ENCODE peak calls at places on chromosomes 3 and 15, in six cellular contexts. One of them, this sample, is unnamed.

GRCh38 chr15:85707519-85708338 is 87.0 kb downstream of the KLHL25 start:
- DNase-seq in breast epithelium: no peak
- DNase-seq in heart left ventricle: no peak
- DNase-seq in sigmoid colon: no peak
- DNase-seq in GM12891: no peak
- DNase-seq in IMR-90: peak
- DNase-seq in this sample: no peak

GRCh38 chr3:196117809-196118208 is 35.9 kb upstream of the TFRC start:
- DNase-seq in breast epithelium: no peak
- DNase-seq in heart left ventricle: peak
- DNase-seq in sigmoid colon: no peak
- DNase-seq in GM12891: no peak
- DNase-seq in IMR-90: no peak
- DNase-seq in this sample: no peak

GRCh38 chr3:14512944-14513332 is 27.2 kb downstream of the GRIP2 start:
- DNase-seq in breast epithelium: no peak
- DNase-seq in heart left ventricle: no peak
- DNase-seq in sigmoid colon: no peak
- DNase-seq in GM12891: no peak
- DNase-seq in IMR-90: no peak
- DNase-seq in this sample: no peak

GRCh38 chr3:28606283-28606682 is 257.7 kb upstream of the AZI2 start:
- DNase-seq in breast epithelium: no peak
- DNase-seq in heart left ventricle: no peak
- DNase-seq in sigmoid colon: no peak
- DNase-seq in GM12891: no peak
- DNase-seq in IMR-90: no peak
- DNase-seq in this sample: no peak

GRCh38 chr15:74540135-74540760 is 772 bp upstream of the ARID3B start:
- DNase-seq in breast epithelium: no peak
- DNase-seq in heart left ventricle: no peak
- DNase-seq in sigmoid colon: no peak
- DNase-seq in GM12891: no peak
- DNase-seq in IMR-90: peak
- DNase-seq in this sample: no peak

GRCh38 chr3:127019449-127019848 is 36.5 kb downstream of the PLXNA1 start:
- DNase-seq in breast epithelium: peak
- DNase-seq in heart left ventricle: no peak
- DNase-seq in sigmoid colon: no peak
- DNase-seq in GM12891: no peak
- DNase-seq in IMR-90: peak
- DNase-seq in this sample: peak

GRCh38 chr3:117722856-117723255 is 1013.3 kb downstream of the TUSC7 start:
- DNase-seq in breast epithelium: no peak
- DNase-seq in heart left ventricle: no peak
- DNase-seq in sigmoid colon: no peak
- DNase-seq in GM12891: no peak
- DNase-seq in IMR-90: no peak
- DNase-seq in this sample: no peak

GRCh38 chr3:2976212-2976611 is 134.0 kb downstream of the IL5RA start:
- DNase-seq in breast epithelium: no peak
- DNase-seq in heart left ventricle: no peak
- DNase-seq in sigmoid colon: no peak
- DNase-seq in GM12891: no peak
- DNase-seq in IMR-90: no peak
- DNase-seq in this sample: no peak

GRCh38 chr3:134857776-134858515 is 62.9 kb downstream of the EPHB1 start:
- DNase-seq in breast epithelium: no peak
- DNase-seq in heart left ventricle: no peak
- DNase-seq in sigmoid colon: no peak
- DNase-seq in GM12891: no peak
- DNase-seq in IMR-90: no peak
- DNase-seq in this sample: no peak

GRCh38 chr3:28743843-28744242 is 395.2 kb upstream of the AZI2 start:
- DNase-seq in breast epithelium: peak
- DNase-seq in heart left ventricle: no peak
- DNase-seq in sigmoid colon: no peak
- DNase-seq in GM12891: no peak
- DNase-seq in IMR-90: no peak
- DNase-seq in this sample: no peak

GRCh38 chr15:89071471-89071870 is 16.8 kb upstream of the ABHD2 start:
- DNase-seq in breast epithelium: no peak
- DNase-seq in heart left ventricle: no peak
- DNase-seq in sigmoid colon: no peak
- DNase-seq in GM12891: no peak
- DNase-seq in IMR-90: no peak
- DNase-seq in this sample: no peak

GRCh38 chr3:36476274-36476942 is 96.1 kb downstream of the STAC start:
- DNase-seq in breast epithelium: no peak
- DNase-seq in heart left ventricle: no peak
- DNase-seq in sigmoid colon: no peak
- DNase-seq in GM12891: no peak
- DNase-seq in IMR-90: no peak
- DNase-seq in this sample: no peak

GRCh38 chr3:32662638-32663037 is 22.4 kb upstream of the CNOT10 start:
- DNase-seq in breast epithelium: no peak
- DNase-seq in heart left ventricle: no peak
- DNase-seq in sigmoid colon: no peak
- DNase-seq in GM12891: no peak
- DNase-seq in IMR-90: no peak
- DNase-seq in this sample: no peak

GRCh38 chr15:79408041-79408440 is 24.1 kb upstream of the MINAR1 start:
- DNase-seq in breast epithelium: no peak
- DNase-seq in heart left ventricle: no peak
- DNase-seq in sigmoid colon: no peak
- DNase-seq in GM12891: no peak
- DNase-seq in IMR-90: no peak
- DNase-seq in this sample: no peak

GRCh38 chr3:27533718-27534578 is 49.8 kb upstream of the SLC4A7 start:
- DNase-seq in breast epithelium: peak
- DNase-seq in heart left ventricle: peak
- DNase-seq in sigmoid colon: peak
- DNase-seq in GM12891: no peak
- DNase-seq in IMR-90: peak
- DNase-seq in this sample: peak

GRCh38 chr15:35136552-35136951 is 51.5 kb upstream of the NANOGP8 start:
- DNase-seq in breast epithelium: no peak
- DNase-seq in heart left ventricle: no peak
- DNase-seq in sigmoid colon: no peak
- DNase-seq in GM12891: peak
- DNase-seq in IMR-90: no peak
- DNase-seq in this sample: no peak

GRCh38 chr15:34889486-34889885 is 80.1 kb downstream of the AQR start:
- DNase-seq in breast epithelium: no peak
- DNase-seq in heart left ventricle: no peak
- DNase-seq in sigmoid colon: no peak
- DNase-seq in GM12891: no peak
- DNase-seq in IMR-90: peak
- DNase-seq in this sample: no peak

GRCh38 chr3:96831175-96831574 is 16.8 kb downstream of the EPHA6 start:
- DNase-seq in breast epithelium: no peak
- DNase-seq in heart left ventricle: no peak
- DNase-seq in sigmoid colon: peak
- DNase-seq in GM12891: no peak
- DNase-seq in IMR-90: no peak
- DNase-seq in this sample: no peak

GRCh38 chr3:32146669-32147315 is 40.4 kb downstream of the GPD1L start:
- DNase-seq in breast epithelium: no peak
- DNase-seq in heart left ventricle: no peak
- DNase-seq in sigmoid colon: no peak
- DNase-seq in GM12891: no peak
- DNase-seq in IMR-90: no peak
- DNase-seq in this sample: no peak

GRCh38 chr15:92452143-92452542 is 58.5 kb downstream of the ST8SIA2 start:
- DNase-seq in breast epithelium: no peak
- DNase-seq in heart left ventricle: no peak
- DNase-seq in sigmoid colon: no peak
- DNase-seq in GM12891: no peak
- DNase-seq in IMR-90: no peak
- DNase-seq in this sample: no peak

GRCh38 chr15:39756806-39757522 is 25.7 kb downstream of the FSIP1 start:
- DNase-seq in breast epithelium: no peak
- DNase-seq in heart left ventricle: no peak
- DNase-seq in sigmoid colon: no peak
- DNase-seq in GM12891: no peak
- DNase-seq in IMR-90: peak
- DNase-seq in this sample: no peak

GRCh38 chr15:59367022-59367451 is 5.6 kb downstream of the MYO1E start:
- DNase-seq in breast epithelium: no peak
- DNase-seq in heart left ventricle: no peak
- DNase-seq in sigmoid colon: no peak
- DNase-seq in GM12891: no peak
- DNase-seq in IMR-90: no peak
- DNase-seq in this sample: no peak

GRCh38 chr15:63985221-63986184 is 60.8 kb downstream of the DAPK2 start:
- DNase-seq in breast epithelium: no peak
- DNase-seq in heart left ventricle: peak
- DNase-seq in sigmoid colon: peak
- DNase-seq in GM12891: no peak
- DNase-seq in IMR-90: peak
- DNase-seq in this sample: no peak

GRCh38 chr3:53885239-53885638 is 3.3 kb upstream of the ACTR8 start:
- DNase-seq in breast epithelium: no peak
- DNase-seq in heart left ventricle: no peak
- DNase-seq in sigmoid colon: no peak
- DNase-seq in GM12891: no peak
- DNase-seq in IMR-90: peak
- DNase-seq in this sample: no peak

GRCh38 chr3:43921056-43921455 is 230.3 kb downstream of the ABHD5 start:
- DNase-seq in breast epithelium: no peak
- DNase-seq in heart left ventricle: no peak
- DNase-seq in sigmoid colon: no peak
- DNase-seq in GM12891: no peak
- DNase-seq in IMR-90: no peak
- DNase-seq in this sample: no peak

DNA sequence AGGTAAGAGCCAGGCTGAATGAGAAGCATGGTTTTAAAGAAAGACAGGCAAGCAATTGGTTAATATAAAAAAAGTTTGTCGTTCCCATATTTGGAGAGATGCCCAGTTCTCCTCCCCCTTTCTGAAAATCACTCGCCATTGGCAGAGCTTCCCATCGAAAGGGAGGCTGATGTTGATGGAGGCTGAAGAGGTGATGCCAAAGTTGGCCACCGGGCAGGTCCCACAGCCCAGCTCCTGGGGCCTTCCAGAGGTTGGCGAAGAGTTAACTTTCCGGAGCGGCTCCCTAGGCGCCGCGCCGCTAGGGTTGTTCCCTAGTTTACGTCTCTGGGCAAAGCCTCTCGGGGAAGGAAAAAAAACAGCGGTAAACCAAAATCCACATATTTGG is 792 bp downstream of the PCOLCE2 start:
- DNase-seq in breast epithelium: no peak
- DNase-seq in heart left ventricle: peak
- DNase-seq in sigmoid colon: no peak
- DNase-seq in GM12891: no peak
- DNase-seq in IMR-90: no peak
- DNase-seq in this sample: peak
- TF ChIP-seq POLR2A in breast epithelium: no peak
- TF ChIP-seq POLR2A in heart left ventricle: no peak
- TF ChIP-seq POLR2A in sigmoid colon: no peak
- TF ChIP-seq POLR2A in GM12891: no peak
- TF ChIP-seq POLR2A in IMR-90: no peak
- TF ChIP-seq POLR2A in this sample: no peak

GRCh38 chr3:180601688-180602666 is at the start of gene TTC14:
- DNase-seq in breast epithelium: peak
- DNase-seq in heart left ventricle: peak
- DNase-seq in sigmoid colon: peak
- DNase-seq in GM12891: peak
- DNase-seq in IMR-90: peak
- DNase-seq in this sample: peak
- TF ChIP-seq POLR2A in breast epithelium: no peak
- TF ChIP-seq POLR2A in heart left ventricle: no peak
- TF ChIP-seq POLR2A in sigmoid colon: peak
- TF ChIP-seq POLR2A in GM12891: peak
- TF ChIP-seq POLR2A in IMR-90: peak
- TF ChIP-seq POLR2A in this sample: peak

DNA sequence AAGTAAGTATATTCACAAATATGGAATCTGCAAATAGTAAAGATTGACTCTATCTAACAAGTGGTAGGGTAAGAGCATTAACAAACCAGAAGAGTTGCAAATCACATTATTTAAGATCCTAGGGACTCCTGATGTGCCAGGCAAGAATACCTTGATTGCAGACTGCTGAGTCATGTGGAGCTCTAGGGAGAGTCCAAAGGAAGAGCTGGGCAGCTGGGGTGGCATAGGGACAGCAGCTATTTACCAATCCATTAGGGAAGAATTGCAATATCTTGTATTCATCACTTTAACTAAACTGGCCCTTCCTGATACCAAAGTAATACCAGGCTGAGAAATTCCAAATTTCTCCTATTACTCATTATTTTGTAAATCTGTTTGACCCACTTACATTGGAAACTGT is 52.2 kb upstream of the ACP3 start:
- DNase-seq in breast epithelium: no peak
- DNase-seq in heart left ventricle: no peak
- DNase-seq in sigmoid colon: no peak
- DNase-seq in GM12891: no peak
- DNase-seq in IMR-90: no peak
- DNase-seq in this sample: no peak
- TF ChIP-seq POLR2A in breast epithelium: no peak
- TF ChIP-seq POLR2A in heart left ventricle: no peak
- TF ChIP-seq POLR2A in sigmoid colon: no peak
- TF ChIP-seq POLR2A in GM12891: no peak
- TF ChIP-seq POLR2A in IMR-90: no peak
- TF ChIP-seq POLR2A in this sample: no peak

GRCh38 chr15:25089577-25089976 is 134.8 kb downstream of the SNRPN start:
- DNase-seq in breast epithelium: no peak
- DNase-seq in heart left ventricle: no peak
- DNase-seq in sigmoid colon: no peak
- DNase-seq in GM12891: no peak
- DNase-seq in IMR-90: no peak
- DNase-seq in this sample: no peak

GRCh38 chr15:25091421-25092158 is 136.8 kb downstream of the SNRPN start:
- DNase-seq in breast epithelium: no peak
- DNase-seq in heart left ventricle: no peak
- DNase-seq in sigmoid colon: no peak
- DNase-seq in GM12891: no peak
- DNase-seq in IMR-90: no peak
- DNase-seq in this sample: no peak

GRCh38 chr15:25090073-25090733 is 135.4 kb downstream of the SNRPN start:
- DNase-seq in breast epithelium: no peak
- DNase-seq in heart left ventricle: no peak
- DNase-seq in sigmoid colon: no peak
- DNase-seq in GM12891: no peak
- DNase-seq in IMR-90: no peak
- DNase-seq in this sample: no peak

GRCh38 chr15:25088261-25088790 is 133.5 kb downstream of the SNRPN start:
- DNase-seq in breast epithelium: no peak
- DNase-seq in heart left ventricle: no peak
- DNase-seq in sigmoid colon: no peak
- DNase-seq in GM12891: no peak
- DNase-seq in IMR-90: no peak
- DNase-seq in this sample: no peak

DNA sequence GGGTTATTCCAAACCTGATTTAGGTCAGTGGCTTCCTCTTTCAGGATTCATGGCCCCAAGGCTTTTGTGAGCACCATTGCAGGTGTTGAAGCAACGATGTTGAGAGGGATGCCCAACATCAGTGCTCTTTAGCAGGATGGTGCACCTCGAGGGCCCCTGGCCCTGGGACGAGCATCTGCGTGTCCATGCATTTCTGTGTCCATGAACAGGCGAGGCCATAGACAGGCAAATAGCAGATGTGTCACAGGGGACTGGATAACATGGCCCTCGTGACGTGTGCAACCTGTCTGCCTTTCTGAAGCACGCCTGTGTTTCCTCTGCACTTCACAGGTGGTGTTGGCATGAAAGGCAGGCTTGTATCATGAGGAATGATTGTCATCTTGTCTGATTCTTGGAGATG is 132.3 kb downstream of the SNRPN start:
- DNase-seq in breast epithelium: no peak
- DNase-seq in heart left ventricle: no peak
- DNase-seq in sigmoid colon: no peak
- DNase-seq in GM12891: no peak
- DNase-seq in IMR-90: no peak
- DNase-seq in this sample: no peak
- TF ChIP-seq POLR2A in breast epithelium: no peak
- TF ChIP-seq POLR2A in heart left ventricle: no peak
- TF ChIP-seq POLR2A in sigmoid colon: no peak
- TF ChIP-seq POLR2A in GM12891: no peak
- TF ChIP-seq POLR2A in IMR-90: no peak
- TF ChIP-seq POLR2A in this sample: no peak